ENCODE peak calls at places on chromosomes 4 and X, in five cellular contexts. K is endothelial cell of umbilical vein, F is breast epithelium, A is ovary, I is AG04450. U is an unnamed sample. For H3K9me3, the result is how much of the 10 kb centered on the place peaks cover.

GRCh38 chr4:17336524-17336941 is 175.4 kb downstream of the QDPR start:
- DNase-seq in K (peak), F (no peak), A (peak), I (no peak), U (peak)

GRCh38 chr4:139645458-139645857 is 20.2 kb upstream of the MGST2 start:
- DNase-seq in K (no peak), F (no peak), A (no peak), I (no peak), U (no peak)

GRCh38 chrX:13652256-13653021 is 502 bp upstream of the TCEANC start:
- DNase-seq in K (peak), F (no peak), A (no peak), I (peak), U (no peak)

GRCh38 chr4:3387154-3387942 is 54.4 kb upstream of the HGFAC start:
- DNase-seq in K (no peak), F (no peak), A (peak), I (no peak), U (no peak)

GRCh38 chr4:102438396-102438795 is 62.8 kb upstream of the NFKB1 start:
- DNase-seq in K (no peak), F (no peak), A (no peak), I (no peak), U (no peak)

GRCh38 chrX:30577362-30577961 is at the start of gene TASL:
- DNase-seq in K (no peak), F (no peak), A (no peak), I (no peak), U (no peak)

GRCh38 chr4:99651370-99651769 is 6.3 kb downstream of the C4orf54 start:
- DNase-seq in K (no peak), F (no peak), A (no peak), I (no peak), U (no peak)

GRCh38 chr4:24988776-24989175 is 42.0 kb downstream of the LGI2 start:
- DNase-seq in K (peak), F (no peak), A (no peak), I (no peak), U (no peak)

GRCh38 chr4:48831532-48832015 is 686 bp downstream of the OCIAD1 start:
- DNase-seq in K (peak), F (no peak), A (no peak), I (no peak), U (no peak)

GRCh38 chr4:69518102-69518501 is 22.4 kb upstream of the UGT2B4 start:
- DNase-seq in K (no peak), F (no peak), A (no peak), I (no peak), U (no peak)

GRCh38 chrX:70433848-70434351 is 10.7 kb upstream of the DLG3 start:
- DNase-seq in K (peak), F (peak), A (peak), I (no peak), U (peak)

GRCh38 chr4:107708225-107708624 is 11.8 kb downstream of the PAPSS1 start:
- DNase-seq in K (no peak), F (no peak), A (no peak), I (no peak), U (no peak)

GRCh38 chr4:86594559-86595425 is 677 bp downstream of the PTPN13 start:
- DNase-seq in K (peak), F (no peak), A (peak), I (peak), U (no peak)

GRCh38 chr4:53015681-53016080 is 153.6 kb downstream of the RASL11B start:
- DNase-seq in K (peak), F (no peak), A (peak), I (no peak), U (no peak)

GRCh38 chrX:114717921-114718320 is 134.0 kb downstream of the HTR2C start:
- DNase-seq in K (no peak), F (no peak), A (no peak), I (no peak), U (no peak)

GRCh38 chr4:13088726-13089658 is 395.1 kb downstream of the RAB28 start:
- DNase-seq in K (no peak), F (no peak), A (no peak), I (no peak), U (no peak)

GRCh38 chr4:83389037-83389755 is 54.5 kb upstream of the HPSE start:
- DNase-seq in K (no peak), F (no peak), A (no peak), I (no peak), U (no peak)

GRCh38 chrX:11970935-11971334 is 167.3 kb upstream of the FRMPD4 start:
- DNase-seq in K (no peak), F (no peak), A (no peak), I (no peak), U (no peak)

GRCh38 chr4:14856076-14856926 is 146.0 kb upstream of the CPEB2 start:
- DNase-seq in K (peak), F (no peak), A (peak), I (peak), U (no peak)

GRCh38 chr4:18398661-18399060 is 377.1 kb upstream of the LCORL start:
- DNase-seq in K (no peak), F (no peak), A (no peak), I (no peak), U (no peak)

GRCh38 chr4:109588176-109588575 is 28.1 kb downstream of the MCUB start:
- DNase-seq in K (no peak), F (no peak), A (no peak), I (no peak), U (no peak)

DNA sequence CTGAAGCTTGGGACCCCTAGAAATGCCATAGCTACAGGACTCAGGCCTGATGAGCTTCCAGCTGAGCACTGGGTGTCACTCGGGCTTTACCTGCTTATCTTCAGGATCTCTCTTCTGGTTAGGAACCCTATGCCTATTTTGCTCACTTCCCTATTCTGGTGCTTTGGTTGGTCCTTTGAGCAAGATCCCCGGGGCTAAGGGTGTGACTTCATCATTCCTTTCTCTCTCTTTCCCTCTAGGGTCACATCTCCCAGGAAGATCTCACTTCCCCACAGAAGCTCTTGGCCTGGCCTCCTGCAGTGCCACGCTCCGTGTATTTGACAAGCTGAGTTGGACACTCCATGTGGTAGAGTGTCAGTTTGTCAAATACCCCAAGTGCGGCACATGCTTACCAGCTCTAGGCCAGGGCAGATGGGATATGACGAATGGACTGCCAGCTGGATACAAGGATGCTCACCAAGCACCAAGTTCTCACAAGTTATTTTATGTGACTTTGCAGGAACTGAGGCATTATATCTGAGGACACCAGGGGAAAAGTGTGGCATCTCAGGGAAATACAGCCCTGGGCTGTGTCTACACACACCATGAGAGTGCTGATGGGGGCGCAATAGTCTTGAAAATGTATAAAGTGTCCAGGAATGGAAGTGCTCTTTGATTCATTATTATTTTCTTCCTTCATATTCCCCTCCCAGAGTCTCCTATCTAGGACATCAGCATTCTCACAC is 21.1 kb downstream of the VSIG4 start:
- DNase-seq in K (no peak), F (no peak), A (no peak), I (no peak), U (no peak)
- H3K9me3 ChIP-seq in K (under half), F (under half), A (under half), I (under half), U (under half)

GRCh38 chrX:142096263-142096662 is 108.8 kb downstream of the MAGEC2 start:
- DNase-seq in K (no peak), F (no peak), A (no peak), I (no peak), U (no peak)

DNA sequence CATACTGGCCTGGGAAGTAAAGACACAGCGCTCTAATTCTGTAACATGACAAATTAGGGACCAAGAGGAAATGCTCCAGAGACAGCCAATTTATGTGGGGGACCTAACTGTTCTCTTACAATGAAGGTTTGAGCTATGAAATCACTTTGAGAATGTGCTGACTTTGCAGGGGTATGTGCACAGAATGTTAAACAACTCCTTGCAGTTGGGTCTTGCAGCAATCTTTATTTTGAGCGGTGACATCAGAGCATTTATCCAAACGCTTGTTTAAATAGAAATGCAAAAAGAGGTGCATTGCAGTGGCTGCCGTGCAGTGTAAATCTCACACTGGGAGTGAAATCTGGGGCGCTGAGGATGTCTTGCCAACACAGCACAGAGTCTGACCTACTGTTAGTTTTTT is 109.3 kb downstream of the MAGEC2 start:
- DNase-seq in K (no peak), F (no peak), A (no peak), I (no peak), U (no peak)
- H3K9me3 ChIP-seq in K (under half), F (under half), A (under half), I (under half), U (under half)

DNA sequence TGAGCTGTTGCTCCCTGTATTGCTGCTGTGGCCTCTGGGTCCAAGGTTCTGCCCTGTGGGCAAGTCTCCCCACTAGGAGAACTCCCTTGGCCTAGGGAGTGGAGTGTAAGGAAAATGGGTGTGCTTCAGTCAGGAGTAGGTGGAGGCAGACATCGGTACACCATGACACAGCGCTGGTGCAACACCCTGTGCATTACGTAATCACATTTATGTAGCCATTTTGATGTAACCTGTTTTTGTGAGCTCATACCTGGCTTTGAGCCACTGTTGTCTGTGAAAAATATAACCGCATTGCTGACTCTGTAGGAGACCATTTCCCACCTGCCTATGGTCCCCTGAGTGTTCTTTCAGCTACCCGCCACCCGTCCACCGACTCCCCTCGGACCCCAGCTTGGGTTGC is 700.5 kb upstream of the AGA start:
- DNase-seq in K (no peak), F (no peak), A (no peak), I (no peak), U (no peak)
- H3K9me3 ChIP-seq in K (under half), F (under half), A (under half), I (under half), U (under half)

GRCh38 chrX:40148439-40149285 is 50.9 kb upstream of the BCOR start:
- DNase-seq in K (peak), F (no peak), A (no peak), I (no peak), U (no peak)

GRCh38 chrX:40147399-40148188 is 49.8 kb upstream of the BCOR start:
- DNase-seq in K (no peak), F (no peak), A (no peak), I (no peak), U (no peak)

GRCh38 chrX:40148189-40148438 is 50.4 kb upstream of the BCOR start:
- DNase-seq in K (no peak), F (no peak), A (no peak), I (no peak), U (no peak)

GRCh38 chrX:40150503-40150902 is 52.7 kb upstream of the BCOR start:
- DNase-seq in K (no peak), F (no peak), A (no peak), I (no peak), U (no peak)

DNA sequence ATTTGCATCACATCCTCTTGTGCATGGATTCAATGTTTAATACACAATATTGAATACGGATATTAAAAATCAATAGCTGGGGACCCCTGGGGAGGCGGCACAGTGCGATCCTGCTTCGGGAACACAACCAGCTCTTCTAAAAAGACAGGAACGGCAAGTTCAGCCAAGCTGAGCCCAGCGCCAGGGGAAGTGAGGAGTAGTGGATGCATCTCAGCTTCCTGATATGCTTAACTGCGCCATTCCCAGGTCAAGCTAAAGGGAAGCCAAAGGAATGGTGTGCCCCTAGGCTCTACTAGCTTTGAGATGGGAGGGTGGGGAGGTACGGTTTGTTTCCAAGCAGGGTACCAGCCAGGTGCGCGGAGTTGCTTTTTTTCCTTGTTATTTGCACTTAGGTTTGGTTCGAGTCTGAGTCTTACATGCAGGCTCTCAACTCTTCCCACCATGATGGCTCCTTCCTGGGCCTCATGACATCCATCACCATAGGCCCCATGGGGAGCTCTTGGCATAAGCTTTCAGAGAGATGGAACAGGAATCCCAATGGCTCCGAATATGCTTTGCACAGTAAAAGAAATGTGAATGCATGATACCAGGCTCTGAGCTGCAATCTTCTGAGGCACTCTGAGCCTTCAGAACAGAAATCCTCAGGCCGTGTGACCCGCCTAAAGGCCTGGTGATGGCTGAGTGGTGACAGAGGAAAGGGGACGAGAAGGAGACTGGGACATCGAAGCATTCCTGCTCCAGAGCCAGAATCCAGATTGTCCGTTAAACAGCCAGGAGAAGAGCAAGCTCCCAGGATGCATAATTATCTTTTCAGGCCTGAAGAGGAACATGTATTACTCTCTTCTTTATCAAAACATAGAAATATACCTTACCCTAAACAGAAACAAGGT is 51.8 kb upstream of the BCOR start:
- DNase-seq in K (no peak), F (no peak), A (no peak), I (no peak), U (no peak)
- H3K9me3 ChIP-seq in K (under half), F (under half), A (under half), I (under half), U (under half)

DNA sequence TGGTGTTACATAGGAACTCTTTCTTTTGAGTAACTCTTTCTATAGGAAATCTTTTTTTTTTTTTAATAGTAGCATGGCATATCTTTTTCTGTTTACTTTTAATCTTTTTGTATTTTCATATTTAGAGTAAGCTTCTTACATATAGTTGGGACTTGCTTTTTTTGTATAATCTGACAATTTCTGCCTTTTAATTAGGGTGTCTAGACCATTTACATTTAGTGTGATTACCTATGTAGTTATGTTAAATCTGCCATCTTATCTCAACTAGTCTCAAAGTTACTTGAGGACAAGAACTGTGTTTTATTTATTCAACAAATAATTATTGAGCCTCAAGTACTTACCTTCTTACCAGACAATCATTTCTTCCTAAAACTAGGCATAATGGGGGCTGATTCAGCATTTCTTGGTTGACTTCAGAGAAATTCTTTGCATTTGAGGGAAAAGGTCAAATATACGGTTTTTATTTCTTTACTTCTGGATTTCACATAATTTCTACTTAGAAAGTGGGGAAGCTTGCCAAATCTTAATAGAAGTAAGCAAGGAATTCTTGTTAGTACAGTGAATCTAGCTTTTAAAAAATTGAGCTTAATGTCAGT is 28.6 kb downstream of the MND1 start:
- DNase-seq in K (no peak), F (no peak), A (no peak), I (no peak), U (no peak)
- H3K9me3 ChIP-seq in K (under half), F (under half), A (under half), I (under half), U (under half)

DNA sequence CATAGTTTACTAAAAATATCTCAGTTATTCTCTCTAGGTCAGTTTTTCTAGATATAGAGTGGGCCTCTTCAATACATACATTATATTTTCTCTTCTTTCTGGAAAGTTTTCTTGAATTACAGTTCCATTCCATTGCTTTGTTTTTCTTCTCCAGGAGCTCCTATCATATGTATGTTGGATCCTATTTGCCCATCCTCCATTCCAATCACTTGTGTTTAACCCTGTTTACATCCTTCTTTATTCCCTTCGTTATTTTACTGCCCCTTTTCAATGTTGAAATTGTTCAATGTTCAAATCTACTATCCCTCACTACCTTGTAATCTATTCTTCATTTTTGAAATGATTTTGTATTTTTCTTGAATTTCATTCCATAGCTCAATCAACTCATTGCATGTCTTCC is 97.4 kb downstream of the IRF2 start:
- DNase-seq in K (no peak), F (no peak), A (no peak), I (no peak), U (no peak)
- H3K9me3 ChIP-seq in K (under half), F (under half), A (under half), I (under half), U (under half)

DNA sequence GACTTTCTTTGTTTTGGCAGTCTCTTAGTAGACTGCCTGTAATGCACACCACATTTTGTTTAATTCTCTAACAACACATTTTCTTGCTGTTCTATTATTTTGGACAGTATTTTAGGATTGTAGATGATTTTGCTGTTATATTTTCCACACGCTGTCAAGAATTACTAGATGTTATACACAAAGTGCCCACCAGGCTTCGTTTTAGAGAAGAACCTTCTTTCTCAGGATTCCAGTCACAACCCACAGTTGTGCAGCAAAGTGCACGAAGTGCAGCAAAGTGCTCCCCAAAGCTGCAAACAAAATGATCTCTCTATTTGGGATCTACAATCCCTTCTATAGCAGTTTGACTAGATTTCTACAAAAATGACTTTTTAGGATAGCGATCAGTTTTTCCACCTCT is 2.4 kb downstream of the ZNF141 start:
- DNase-seq in K (no peak), F (no peak), A (no peak), I (no peak), U (no peak)
- H3K9me3 ChIP-seq in K (under half), F (under half), A (under half), I (under half), U (under half)